ENCODE peak calls at places on chromosome X, in nine cellular contexts. G is Peyer's patch, U is neural progenitor cell, J is upper lobe of right lung, X is hepatocyte, O is uterus, A is Caco-2, Y is endodermal cell, R is breast epithelium. B is an unnamed sample.

GRCh38 chrX:107205770-107206696 is at the start of the genes DNAAF6 and NUP62CL:
- DNase-seq in U (peak; percentile 93), R (peak; percentile 44), Y (peak; percentile 94), A (peak; percentile 83), X (peak; percentile 70), J (peak; percentile 82), G (peak; percentile 81), O (peak; percentile 46), B (peak; percentile 76)

GRCh38 chrX:15072259-15072658 is 197.6 kb downstream of the ASB9 start:
- DNase-seq in R (no peak), Y (no peak), U (no peak), A (no peak), G (no peak), X (no peak), O (no peak), J (no peak), B (no peak)

GRCh38 chrX:37677765-37678164 is 7.8 kb upstream of the XK start:
- DNase-seq in G (no peak), U (no peak), O (no peak), X (no peak), A (no peak), J (no peak), R (no peak), Y (no peak), B (no peak)

GRCh38 chrX:129665916-129666644 is 11.3 kb upstream of the APLN start:
- DNase-seq in Y (peak; percentile 73), A (peak; percentile 14), J (no peak), G (no peak), U (no peak), X (no peak), O (no peak), R (no peak), B (no peak)

GRCh38 chrX:86295293-86295692 is 147.0 kb downstream of the DACH2 start:
- DNase-seq in J (no peak), A (no peak), Y (peak; percentile 41), U (no peak), G (no peak), R (no peak), X (no peak), O (no peak), B (no peak)

GRCh38 chrX:63747331-63747730 is 37.7 kb downstream of the ARHGEF9 start:
- DNase-seq in A (no peak), R (no peak), G (no peak), U (no peak), J (no peak), X (no peak), O (no peak), Y (no peak), B (no peak)

GRCh38 chrX:149114874-149115273 is 390.2 kb downstream of the IDS start:
- DNase-seq in X (no peak), O (no peak), U (no peak), A (no peak), G (no peak), Y (no peak), R (no peak), J (no peak), B (no peak)

GRCh38 chrX:37578045-37578444 is 6.6 kb downstream of the LANCL3 start:
- DNase-seq in Y (no peak), R (no peak), A (no peak), U (no peak), J (no peak), G (no peak), O (no peak), X (no peak), B (no peak)

GRCh38 chrX:107348990-107349389 is 100.5 kb upstream of the FRMPD3 start:
- DNase-seq in U (no peak), J (no peak), O (no peak), A (no peak), X (no peak), R (no peak), G (no peak), Y (no peak), B (no peak)

GRCh38 chrX:133670394-133670793 is 255.1 kb upstream of the GPC4 start:
- DNase-seq in O (no peak), J (no peak), G (no peak), U (peak; percentile 35), R (no peak), A (peak; percentile 7), X (peak; percentile 44), Y (no peak), B (no peak)

GRCh38 chrX:40459576-40460158 is 121.1 kb upstream of the ATP6AP2 start:
- DNase-seq in O (no peak), A (no peak), R (no peak), G (no peak), U (peak; percentile 81), X (no peak), Y (peak; percentile 74), J (no peak), B (no peak)

GRCh38 chrX:21412029-21412428 is 37.8 kb downstream of the CNKSR2 start:
- DNase-seq in U (no peak), G (no peak), Y (no peak), J (no peak), O (no peak), A (no peak), X (no peak), R (no peak), B (no peak)

GRCh38 chrX:1452497-1453389 is at the start of gene ASMTL:
- DNase-seq in R (peak; percentile 98), A (peak; percentile 99), O (peak; percentile 100), U (peak; percentile 100), X (peak; percentile 100), Y (peak; percentile 100), G (peak; percentile 100), J (peak; percentile 99), B (peak; percentile 100)

GRCh38 chrX:32170481-32170880 is 1040.9 kb downstream of the DMD start:
- DNase-seq in O (no peak), J (no peak), A (no peak), Y (no peak), R (no peak), G (no peak), U (no peak), X (no peak), B (no peak)

GRCh38 chrX:101931104-101931493 is 728 bp downstream of the ZMAT1 start:
- DNase-seq in J (no peak), G (no peak), X (no peak), O (no peak), R (no peak), A (no peak), U (peak; percentile 7), Y (no peak), B (no peak)

GRCh38 chrX:22987452-22987851 is 12.3 kb upstream of the DDX53 start:
- DNase-seq in J (no peak), A (no peak), G (no peak), R (no peak), U (no peak), Y (no peak), X (no peak), O (no peak), B (no peak)

GRCh38 chrX:132217203-132218073 is 1.8 kb downstream of the RAP2C start:
- DNase-seq in O (peak; percentile 66), U (peak; percentile 77), J (peak; percentile 85), A (peak; percentile 65), Y (peak; percentile 86), R (peak; percentile 50), G (peak; percentile 89), X (peak; percentile 88), B (peak; percentile 49)

GRCh38 chrX:9745417-9746115 is 20.1 kb downstream of the GPR143 start:
- DNase-seq in G (no peak), Y (no peak), A (no peak), R (no peak), J (no peak), X (no peak), O (no peak), U (no peak), B (no peak)

GRCh38 chrX:78330068-78330467 is 2.7 kb upstream of the CYSLTR1 start:
- DNase-seq in R (no peak), G (no peak), O (no peak), J (no peak), A (no peak), U (no peak), X (no peak), Y (no peak), B (no peak)

GRCh38 chrX:81120270-81120935 is 81.3 kb downstream of the HMGN5 start:
- DNase-seq in R (no peak), X (no peak), O (no peak), J (no peak), U (no peak), G (no peak), A (no peak), Y (no peak), B (no peak)

GRCh38 chrX:1391707-1392375 is at the start of gene SLC25A6:
- DNase-seq in J (peak; percentile 100), X (peak; percentile 100), Y (peak; percentile 99), A (peak; percentile 99), R (peak; percentile 98), O (peak; percentile 100), G (peak; percentile 99), U (peak; percentile 99), B (peak; percentile 99)

GRCh38 chrX:19846995-19847790 is 40.2 kb downstream of the SH3KBP1 start:
- DNase-seq in U (no peak), A (peak; percentile 59), G (no peak), X (peak; percentile 58), O (peak; percentile 34), R (no peak), Y (peak; percentile 65), J (no peak), B (no peak)

GRCh38 chrX:136767104-136767941 is 13.4 kb downstream of the ARHGEF6 start:
- DNase-seq in A (peak; percentile 21), R (peak; percentile 30), U (peak; percentile 74), O (peak; percentile 54), G (peak; percentile 73), J (peak; percentile 80), Y (peak; percentile 84), X (peak; percentile 57), B (peak; percentile 70)
- TF ChIP-seq CTCF in A (peak; percentile 33), R (no peak), U (peak; percentile 31), O (no peak), G (peak; percentile 17), J (no peak), Y (peak; percentile 62), X (no peak), B (peak; percentile 14)

GRCh38 chrX:109704563-109704962 is 28.5 kb downstream of the ACSL4 start:
- DNase-seq in R (no peak), Y (no peak), X (no peak), A (no peak), J (no peak), O (no peak), U (no peak), G (no peak), B (no peak)
- H3K4me1 ChIP-seq in R (no peaks in the 10 kb centered on the region), Y (no peaks in the 10 kb centered on the region), X (no peaks in the 10 kb centered on the region), A (peaks cover 1% of the 10 kb centered on the region), J (peaks cover 19% of the 10 kb centered on the region), O (no peaks in the 10 kb centered on the region), U (peaks cover 3% of the 10 kb centered on the region), G (no peaks in the 10 kb centered on the region), B (no peaks in the 10 kb centered on the region)

GRCh38 chrX:55033429-55033828 is 2.7 kb upstream of the ALAS2 start:
- DNase-seq in U (no peak), R (no peak), Y (no peak), X (no peak), G (no peak), O (no peak), J (no peak), A (no peak), B (no peak)
- H3K4me3 ChIP-seq in U (no peak overlapping the region), R (no peak overlapping the region), Y (no peak overlapping the region), X (no peak overlapping the region), G (no peak overlapping the region), O (no peak overlapping the region), J (no peak overlapping the region), A (no peak overlapping the region), B (no peak overlapping the region)

DNA sequence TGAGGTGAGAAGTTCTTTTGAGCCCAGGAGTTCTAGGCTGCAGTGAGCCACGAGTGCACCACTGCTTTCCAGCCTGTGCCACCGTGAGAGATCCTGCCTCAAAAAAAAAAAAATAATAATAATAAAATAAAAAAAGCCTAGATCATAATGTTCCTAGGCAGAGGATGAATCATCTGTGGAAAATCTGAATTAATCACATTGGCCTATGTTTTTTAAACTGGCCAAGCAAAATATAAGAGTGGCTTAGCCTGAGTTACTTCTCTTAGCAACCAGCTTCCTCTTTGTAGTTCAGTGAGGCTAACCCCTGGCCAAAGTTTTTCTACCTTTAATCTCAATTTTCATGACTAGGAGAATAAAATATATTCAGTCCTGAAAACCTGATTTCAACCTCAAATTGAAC is 614.6 kb downstream of the PPP4R3C start:
- DNase-seq in R (no peak), X (no peak), U (no peak), A (no peak), G (no peak), O (no peak), J (no peak), Y (no peak), B (no peak)
- TF ChIP-seq CTCF in R (no peak), X (no peak), U (no peak), A (no peak), G (no peak), O (no peak), J (no peak), Y (no peak), B (no peak)

B was measured in pancreas.